ENCODE peak calls at places on chromosomes 1 and 21, in eight cellular contexts. Y is Peyer's patch, T is hepatocyte, E is upper lobe of right lung, A is K562, X is BE2C, Z is heart right ventricle, W is colonic mucosa. R is an unnamed sample. For H3K36me3, the result is how much of the 10 kb centered on the place peaks cover.

GRCh38 chr1:43763497-43763973 is 56.2 kb downstream of the ST3GAL3 start:
- DNase-seq in W (peak), T (peak), E (no peak), Z (peak), X (peak), A (peak), Y (peak), R (peak)

GRCh38 chr21:22575165-22575584 is 1577.0 kb downstream of the NCAM2 start:
- DNase-seq in T (peak), E (no peak), A (peak), W (no peak), Z (no peak), Y (no peak), X (peak), R (no peak)

GRCh38 chr1:235511470-235512240 is 7.4 kb upstream of the B3GALNT2 start:
- DNase-seq in Z (no peak), X (peak), A (no peak), T (no peak), W (no peak), Y (no peak), E (no peak), R (no peak)

GRCh38 chr1:64163972-64164371 is 39.5 kb upstream of the UBE2U start:
- DNase-seq in W (no peak), A (no peak), Y (no peak), E (no peak), Z (no peak), X (no peak), T (peak), R (no peak)

GRCh38 chr1:214349781-214350180 is 68.8 kb downstream of the SMYD2 start:
- DNase-seq in A (no peak), T (no peak), X (no peak), Y (no peak), Z (no peak), W (no peak), E (no peak), R (no peak)

GRCh38 chr1:204958325-204959307 is 84.4 kb upstream of the CNTN2 start:
- DNase-seq in E (no peak), W (no peak), Z (no peak), Y (no peak), X (no peak), A (no peak), T (no peak), R (no peak)

GRCh38 chr1:84298688-84299535 is 2.6 kb upstream of the SAMD13 start:
- DNase-seq in T (peak), E (peak), X (peak), Y (peak), Z (peak), W (peak), A (peak), R (no peak)

GRCh38 chr1:56132520-56132919 is 446.8 kb downstream of the PLPP3 start:
- DNase-seq in A (no peak), W (no peak), Z (peak), Y (no peak), E (no peak), X (no peak), T (no peak), R (no peak)

GRCh38 chr1:72498393-72498792 is 216.1 kb upstream of the NEGR1 start:
- DNase-seq in E (no peak), Z (no peak), A (no peak), W (no peak), T (no peak), Y (no peak), X (no peak), R (no peak)

GRCh38 chr1:230772457-230773395 is 25.5 kb downstream of the CAPN9 start:
- DNase-seq in W (peak), Z (peak), T (peak), E (no peak), Y (no peak), X (peak), A (no peak), R (peak)

GRCh38 chr1:151325646-151326429 is 1.4 kb downstream of the PI4KB start:
- DNase-seq in E (no peak), A (no peak), Z (no peak), T (no peak), W (no peak), X (no peak), Y (no peak), R (no peak)

GRCh38 chr1:91712981-91713841 is 172.7 kb downstream of the TGFBR3 start:
- DNase-seq in T (peak), Y (no peak), W (peak), E (no peak), X (no peak), Z (peak), A (no peak), R (no peak)

GRCh38 chr1:213362598-213362997 is 311.6 kb downstream of the RPS6KC1 start:
- DNase-seq in W (no peak), T (no peak), E (no peak), X (no peak), A (no peak), Y (no peak), Z (no peak), R (no peak)

GRCh38 chr1:154431586-154432373 is 26.6 kb downstream of the IL6R start:
- DNase-seq in T (peak), Y (no peak), Z (no peak), W (no peak), X (no peak), E (no peak), A (peak), R (peak)

GRCh38 chr1:7281821-7282220 is 489.3 kb upstream of the VAMP3 start:
- DNase-seq in W (peak), Z (no peak), X (no peak), A (no peak), Y (no peak), E (no peak), T (no peak), R (no peak)

GRCh38 chr1:160855181-160855981 is 7.3 kb downstream of the CD244 start:
- DNase-seq in Y (no peak), X (no peak), A (no peak), T (no peak), E (no peak), Z (no peak), W (no peak), R (no peak)

GRCh38 chr1:231986631-231987291 is 360.2 kb downstream of the DISC1 start:
- DNase-seq in A (no peak), X (no peak), T (no peak), Z (peak), Y (no peak), W (no peak), E (no peak), R (no peak)

GRCh38 chr1:151368000-151368744 is 4.3 kb downstream of the SELENBP1 start:
- DNase-seq in X (no peak), A (no peak), Z (peak), E (no peak), T (no peak), W (no peak), Y (no peak), R (no peak)

GRCh38 chr21:34311561-34312330 is 52.1 kb upstream of the KCNE2 start:
- DNase-seq in A (no peak), W (no peak), Z (peak), Y (no peak), E (no peak), T (no peak), X (no peak), R (no peak)

GRCh38 chr1:65971547-65971946 is 178.9 kb downstream of the PDE4B start:
- DNase-seq in Y (no peak), X (no peak), Z (no peak), A (no peak), W (no peak), E (no peak), T (no peak), R (no peak)

GRCh38 chr1:152926091-152926490 is 17.7 kb downstream of the IVL start:
- DNase-seq in X (no peak), T (no peak), A (no peak), Z (no peak), Y (no peak), W (no peak), E (no peak), R (no peak)

GRCh38 chr1:70072239-70072751 is 133.1 kb downstream of the LRRC40 start:
- DNase-seq in X (no peak), W (no peak), Z (no peak), Y (no peak), T (no peak), E (no peak), A (no peak), R (peak)

GRCh38 chr1:185267278-185267677 is 49.8 kb downstream of the IVNS1ABP start:
- DNase-seq in Y (no peak), W (no peak), Z (no peak), E (no peak), T (no peak), X (no peak), A (no peak), R (no peak)

GRCh38 chr1:19504796-19505693 is 19.7 kb upstream of the CAPZB start:
- DNase-seq in Y (no peak), A (no peak), W (no peak), T (peak), X (no peak), Z (peak), E (no peak), R (no peak)

GRCh38 chr1:982765-983436 is 1.0 kb upstream of the PERM1 start:
- DNase-seq in X (peak), T (no peak), A (no peak), E (no peak), Y (no peak), W (no peak), Z (no peak), R (no peak)

GRCh38 chr1:183942933-183943693 is 94.4 kb downstream of the COLGALT2 start:
- DNase-seq in A (no peak), Z (peak), T (peak), Y (no peak), E (no peak), X (no peak), W (no peak), R (peak)

GRCh38 chr1:3727042-3727824 is 25.0 kb upstream of the CCDC27 start:
- DNase-seq in T (peak), Y (no peak), Z (no peak), X (peak), E (no peak), W (no peak), A (peak), R (no peak)

GRCh38 chr1:180309338-180309737 is 79.3 kb downstream of the LHX4 start:
- DNase-seq in A (no peak), Y (no peak), W (no peak), X (no peak), T (peak), E (no peak), Z (no peak), R (peak)

GRCh38 chr1:232963366-232963765 is 13.0 kb downstream of the NTPCR start:
- DNase-seq in X (no peak), T (no peak), W (no peak), Z (no peak), E (no peak), Y (no peak), A (no peak), R (no peak)

GRCh38 chr1:219812491-219813221 is 115.7 kb downstream of the SLC30A10 start:
- DNase-seq in X (peak), Z (peak), Y (no peak), T (peak), A (peak), W (no peak), E (no peak), R (peak)

DNA sequence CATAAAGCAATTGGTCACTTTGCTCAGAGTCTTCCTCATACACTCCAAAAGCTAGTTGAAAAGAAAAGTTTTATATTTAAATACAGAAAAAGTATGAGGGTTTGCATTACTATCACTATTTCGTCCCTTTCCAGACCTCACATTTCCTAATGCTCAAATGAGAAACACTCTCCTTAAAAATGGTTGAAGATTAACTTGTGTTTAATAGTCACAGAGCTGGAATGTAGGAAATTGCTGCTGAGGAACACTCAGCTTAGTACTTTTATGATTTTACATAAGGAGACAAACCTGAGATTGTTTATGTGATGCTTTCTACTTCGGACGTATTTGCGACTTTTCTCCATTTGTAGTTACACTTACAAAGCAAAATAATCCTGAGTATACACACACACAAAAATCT is 39.8 kb downstream of the MYSM1 start:
- DNase-seq in W (no peak), T (peak), Z (no peak), E (no peak), A (no peak), Y (no peak), X (no peak), R (peak)
- H3K36me3 ChIP-seq in W (under half), T (under half), Z (under half), E (half or more), A (half or more), Y (under half), X (under half), R (under half)

DNA sequence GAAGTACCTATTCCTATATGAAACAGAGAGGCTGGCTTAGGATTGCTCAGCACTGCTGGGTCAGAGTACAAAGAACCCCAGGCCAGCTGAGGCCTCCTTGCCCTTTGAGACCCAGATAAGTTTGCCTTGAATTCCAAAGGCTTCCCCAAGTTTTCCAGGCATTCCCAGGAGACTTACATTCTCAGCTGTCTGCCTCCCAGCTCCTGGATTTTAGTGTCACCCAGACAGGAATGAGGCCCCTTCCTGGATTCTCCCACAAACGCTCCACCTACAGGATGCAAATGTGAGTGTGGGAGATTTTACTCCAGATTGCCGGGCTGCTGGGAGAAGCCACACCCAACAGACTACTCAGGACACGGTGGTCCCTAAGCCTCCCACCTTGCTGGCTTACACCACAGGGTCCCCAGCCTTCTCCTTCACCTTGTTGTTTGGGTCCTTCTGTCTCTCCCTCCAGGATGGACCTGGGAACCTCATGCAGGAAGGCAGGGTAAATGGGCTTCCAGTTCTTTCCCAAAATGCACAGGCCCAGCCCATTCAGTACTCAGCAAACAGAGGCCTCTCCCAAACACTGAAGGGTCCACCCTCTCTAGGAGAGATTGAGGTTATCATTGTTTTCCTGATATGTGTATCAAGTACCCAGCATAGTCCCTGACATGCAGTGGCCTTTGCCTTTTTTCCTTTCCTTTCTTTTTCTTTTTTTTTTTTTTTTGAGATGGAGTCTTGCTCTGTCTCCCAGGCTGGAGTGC is 10.6 kb downstream of the RHBG start:
- DNase-seq in T (peak), W (no peak), Z (no peak), A (no peak), E (no peak), X (no peak), Y (no peak), R (no peak)
- TF ChIP-seq CTCF in T (no peak), W (no peak), Z (no peak), A (no peak), E (no peak), X (no peak), Y (no peak), R (no peak)

GRCh38 chr1:159162511-159163265 is 8.7 kb upstream of the CADM3 start:
- DNase-seq in A (no peak), E (no peak), W (no peak), Z (no peak), T (no peak), X (no peak), Y (no peak), R (no peak)

GRCh38 chr1:159163609-159164008 is 7.8 kb upstream of the CADM3 start:
- DNase-seq in Z (no peak), E (no peak), W (no peak), Y (no peak), A (no peak), T (no peak), X (no peak), R (no peak)

GRCh38 chr1:159161719-159162026 is 9.7 kb upstream of the CADM3 start:
- DNase-seq in W (no peak), X (no peak), Y (no peak), E (no peak), Z (no peak), T (no peak), A (no peak), R (no peak)

DNA sequence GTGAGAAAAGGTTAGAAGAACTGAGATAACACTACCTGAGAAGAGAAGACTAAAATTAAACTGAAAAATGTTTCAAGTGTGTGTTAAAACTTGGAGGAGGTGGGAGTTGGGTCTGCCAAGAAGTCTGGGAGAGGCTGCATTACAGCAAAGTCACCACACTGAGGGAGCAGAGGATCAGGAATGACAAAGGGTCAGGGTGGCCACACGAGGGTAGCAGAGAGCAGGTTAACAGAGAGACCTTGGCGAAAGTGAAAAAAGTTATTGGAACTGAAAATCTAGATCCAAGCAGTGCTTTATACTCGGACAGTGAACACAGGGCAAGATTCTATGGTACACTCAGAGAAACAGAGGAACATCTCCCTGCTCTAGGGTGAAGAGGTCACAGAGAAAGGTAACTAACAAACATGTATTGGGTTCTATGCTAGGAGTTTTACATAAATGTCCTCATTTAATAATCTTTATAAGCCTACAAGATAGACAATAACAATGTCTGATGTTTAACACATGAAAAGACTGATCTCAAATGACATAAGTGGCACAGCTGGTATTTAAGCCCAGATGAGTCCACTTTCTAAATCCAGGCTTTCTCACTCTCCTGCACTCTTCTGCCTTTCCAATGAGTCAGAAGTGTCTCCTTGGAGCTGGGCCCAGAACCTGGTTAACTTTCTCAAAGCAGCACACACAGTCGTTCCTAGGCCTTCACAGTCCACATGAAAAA is 10.3 kb upstream of the CADM3 start:
- DNase-seq in A (peak), X (peak), Y (peak), W (peak), T (peak), Z (peak), E (no peak), R (peak)
- H3K4me3 ChIP-seq in A (no peak), X (no peak), Y (no peak), W (no peak), T (no peak), Z (no peak), E (no peak), R (no peak)

DNA sequence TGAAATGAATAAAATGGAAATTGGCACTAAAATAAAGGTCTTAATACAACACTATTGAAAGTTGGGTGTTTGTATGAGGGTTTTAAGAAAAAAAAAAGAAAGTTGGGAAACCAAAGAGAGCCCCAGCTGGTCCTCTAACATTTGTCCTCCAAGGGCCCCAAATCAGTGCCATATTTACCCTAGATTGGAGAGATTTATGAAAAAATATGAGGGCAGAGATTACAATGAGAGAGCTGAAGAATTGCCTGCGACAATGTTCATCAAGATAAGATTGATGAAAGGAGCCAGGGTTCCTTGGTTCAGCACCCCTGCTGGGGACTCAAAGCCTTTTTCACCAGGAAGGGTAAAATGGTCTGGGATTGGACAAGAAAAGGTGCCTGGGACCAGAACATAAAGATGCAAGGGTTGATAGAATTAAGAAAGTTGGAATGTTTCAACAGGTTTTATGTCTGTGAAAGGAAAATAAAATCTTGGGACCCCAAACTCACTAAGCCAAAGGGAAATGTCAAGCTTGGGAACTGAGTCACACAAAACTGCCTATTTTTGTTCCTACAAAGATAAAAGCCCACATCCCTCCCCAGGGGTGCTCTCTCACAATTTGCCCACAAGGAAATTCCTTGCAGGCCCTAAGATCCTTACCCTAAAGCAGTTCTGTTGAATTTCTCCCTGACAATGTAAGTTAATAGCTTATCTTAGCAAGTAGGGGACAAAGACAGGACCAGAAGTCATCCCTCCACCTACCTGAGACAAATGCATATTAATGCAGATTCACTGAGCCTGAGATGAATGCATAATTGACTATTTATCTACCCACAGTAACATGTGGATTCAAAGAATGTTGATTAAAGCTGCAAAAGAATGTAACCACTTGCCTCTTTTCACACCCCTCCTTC is 26.8 kb downstream of the CBR1 start:
- DNase-seq in A (no peak), X (no peak), Z (no peak), W (no peak), Y (no peak), T (no peak), E (no peak), R (no peak)
- H3K36me3 ChIP-seq in A (under half), X (under half), Z (under half), W (under half), Y (under half), T (under half), E (under half), R (under half)

GRCh38 chr1:79497193-79497773 is 490.8 kb upstream of the ADGRL4 start:
- DNase-seq in Y (no peak), E (no peak), X (no peak), A (peak), W (no peak), Z (no peak), T (peak), R (peak)
- TF ChIP-seq CTCF in Y (no peak), E (peak), X (peak), A (no peak), W (peak), Z (peak), T (peak), R (peak)

DNA sequence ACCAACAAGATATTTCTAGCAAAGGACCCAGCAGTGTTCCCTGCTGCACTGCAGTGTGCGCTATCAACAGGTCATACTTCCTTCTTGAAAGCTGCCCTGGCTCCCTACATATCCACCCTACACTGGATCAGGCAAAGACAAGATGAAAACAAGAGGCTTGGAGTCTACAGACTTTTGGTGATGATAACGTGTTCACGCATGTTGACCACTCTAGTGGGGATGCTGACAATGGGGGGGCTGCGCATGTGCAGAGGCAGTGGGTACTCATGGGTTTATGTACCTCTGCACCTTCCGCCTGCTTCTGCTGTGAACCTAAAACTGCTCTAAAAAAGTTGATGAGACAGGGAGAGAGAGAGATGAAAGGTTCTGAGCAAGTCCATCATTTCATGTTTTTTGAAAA is 5.5 kb downstream of the ENO1 start:
- DNase-seq in Y (no peak), X (no peak), W (no peak), E (no peak), T (no peak), A (no peak), Z (no peak), R (no peak)
- H3K4me3 ChIP-seq in Y (no peak), X (peak), W (no peak), E (no peak), T (no peak), A (no peak), Z (no peak), R (no peak)

GRCh38 chr1:155973723-155974122 is 4.6 kb downstream of the ARHGEF2 start:
- DNase-seq in Z (no peak), A (no peak), X (no peak), Y (no peak), T (no peak), W (no peak), E (no peak), R (no peak)
- H3K36me3 ChIP-seq in Z (under half), A (under half), X (under half), Y (under half), T (under half), W (under half), E (under half), R (under half)

GRCh38 chr1:143611159-143611558 is 360.6 kb downstream of the FAM72C start:
- DNase-seq in E (no peak), Y (no peak), Z (no peak), A (peak), X (no peak), T (no peak), W (no peak), R (no peak)
- TF ChIP-seq CTCF in E (peak), Y (no peak), Z (no peak), A (peak), X (peak), T (no peak), W (no peak), R (no peak)